ENCODE peak calls at places on chromosomes 4 and X, in six cellular contexts. G is HL-60, R is PC-3, S is pancreas, Y is transverse colon, M is keratinocyte. J is an unnamed sample.

GRCh38 chrX:77432998-77433397 is 14.2 kb upstream of the FGF16 start:
- DNase-seq in Y (no peak), S (no peak), R (no peak), G (no peak), M (no peak), J (no peak)

GRCh38 chr4:114626202-114626601 is 27.6 kb downstream of the UGT8 start:
- DNase-seq in S (no peak), R (no peak), G (no peak), Y (no peak), M (no peak), J (no peak)

GRCh38 chr4:36165256-36166005 is 78.9 kb downstream of the ARAP2 start:
- DNase-seq in R (no peak), S (no peak), Y (no peak), M (no peak), G (no peak), J (no peak)

GRCh38 chrX:133475521-133475920 is 60.2 kb upstream of the GPC4 start:
- DNase-seq in R (no peak), S (no peak), M (no peak), G (no peak), Y (no peak), J (no peak)

GRCh38 chrX:107324493-107325310 is 118.3 kb downstream of the DNAAF6 start:
- DNase-seq in S (peak; percentile 74), G (no peak), Y (no peak), M (no peak), R (peak; percentile 6), J (peak; percentile 63)

GRCh38 chr4:20338841-20339240 is 87.1 kb downstream of the SLIT2 start:
- DNase-seq in S (no peak), G (no peak), M (no peak), R (no peak), Y (no peak), J (no peak)

GRCh38 chr4:87525636-87526035 is 3.5 kb downstream of the SPARCL1 start:
- DNase-seq in G (no peak), M (no peak), Y (no peak), R (no peak), S (no peak), J (no peak)

GRCh38 chrX:154855256-154855655 is 20.8 kb upstream of the SMIM9 start:
- DNase-seq in M (no peak), G (no peak), S (no peak), Y (no peak), R (no peak), J (no peak)

GRCh38 chr4:72325215-72325614 is 243.8 kb downstream of the ADAMTS3 start:
- DNase-seq in S (no peak), R (peak; percentile 22), M (no peak), G (no peak), Y (no peak), J (no peak)

GRCh38 chrX:9882669-9883446 is 84.3 kb upstream of the CLDN34 start:
- DNase-seq in Y (no peak), G (no peak), S (no peak), M (no peak), R (no peak), J (peak; percentile 68)

GRCh38 chr4:13700196-13701140 is 72.9 kb upstream of the BOD1L1 start:
- DNase-seq in G (no peak), M (no peak), S (no peak), R (peak; percentile 92), Y (no peak), J (no peak)

GRCh38 chr4:121706595-121707021 is 9.8 kb upstream of the ANXA5 start:
- DNase-seq in S (no peak), G (no peak), M (no peak), Y (no peak), R (no peak), J (no peak)

GRCh38 chr4:53545942-53546581 is 45.2 kb downstream of the LNX1 start:
- DNase-seq in M (no peak), R (peak; percentile 19), G (no peak), S (no peak), Y (no peak), J (no peak)

GRCh38 chrX:68820476-68821110 is 8.2 kb upstream of the EFNB1 start:
- DNase-seq in S (no peak), G (no peak), R (no peak), Y (no peak), M (no peak), J (no peak)

GRCh38 chrX:105765691-105766090 is 56.6 kb upstream of the NRK start:
- DNase-seq in M (no peak), G (no peak), R (peak; percentile 4), Y (no peak), S (no peak), J (no peak)

GRCh38 chrX:49846004-49846403 is 16.9 kb downstream of the PAGE4 start:
- DNase-seq in S (no peak), Y (no peak), M (no peak), G (no peak), R (no peak), J (no peak)

GRCh38 chrX:71224969-71225368 is 1.9 kb downstream of the GJB1 start:
- DNase-seq in Y (no peak), R (no peak), S (no peak), G (no peak), M (no peak), J (no peak)

GRCh38 chr4:65265526-65265925 is 404.8 kb downstream of the EPHA5 start:
- DNase-seq in M (no peak), R (no peak), Y (no peak), G (no peak), S (no peak), J (no peak)

GRCh38 chr4:40990899-40991265 is 223.5 kb downstream of the APBB2 start:
- DNase-seq in S (no peak), Y (no peak), R (no peak), G (no peak), M (no peak), J (no peak)

GRCh38 chr4:109890076-109890475 is 22.6 kb upstream of the EGF start:
- DNase-seq in M (no peak), Y (no peak), R (no peak), S (no peak), G (no peak), J (no peak)

DNA sequence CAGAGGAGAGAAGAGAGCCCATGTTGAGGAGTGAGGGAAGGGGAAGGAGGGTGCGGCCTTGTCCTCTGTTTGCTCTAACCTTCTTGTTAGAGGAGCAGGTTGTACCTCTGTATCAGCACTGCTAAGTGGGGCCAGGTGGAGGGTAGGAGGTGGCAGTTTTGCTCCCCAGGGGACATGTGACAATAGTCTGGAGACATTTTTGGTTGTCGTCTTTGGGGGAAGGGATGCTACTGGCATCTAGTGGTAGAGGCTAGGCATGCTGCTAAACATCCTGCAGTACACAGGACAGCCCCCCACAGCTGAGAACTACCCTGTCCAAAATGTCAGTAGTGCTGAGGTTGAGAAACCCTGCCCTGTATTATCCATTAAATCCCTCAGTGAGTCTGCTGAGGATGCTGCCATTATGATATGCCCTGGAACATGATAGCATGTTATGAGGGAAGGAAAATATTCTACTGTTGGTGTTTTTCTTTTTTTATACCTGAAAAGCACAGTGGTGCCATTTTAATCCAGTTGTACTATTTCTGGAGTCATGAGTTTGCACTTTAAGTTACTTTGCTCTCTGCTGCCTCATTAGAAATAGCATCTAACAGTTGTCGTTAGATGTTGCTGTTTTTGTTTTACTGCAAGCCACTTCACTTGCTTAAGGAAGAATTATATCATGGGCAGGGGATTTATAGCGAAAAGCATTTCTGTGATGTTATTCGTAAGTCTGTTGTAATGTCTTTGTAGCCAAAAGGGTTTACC is 90.6 kb downstream of the LRP2BP start:
- DNase-seq in G (no peak), R (peak; percentile 59), M (no peak), Y (peak; percentile 16), S (no peak), J (peak; percentile 70)
- TF ChIP-seq CTCF in G (peak; percentile 20), R (peak; percentile 67), M (peak; percentile 21), Y (peak; percentile 20), S (no peak), J (peak; percentile 37)

DNA sequence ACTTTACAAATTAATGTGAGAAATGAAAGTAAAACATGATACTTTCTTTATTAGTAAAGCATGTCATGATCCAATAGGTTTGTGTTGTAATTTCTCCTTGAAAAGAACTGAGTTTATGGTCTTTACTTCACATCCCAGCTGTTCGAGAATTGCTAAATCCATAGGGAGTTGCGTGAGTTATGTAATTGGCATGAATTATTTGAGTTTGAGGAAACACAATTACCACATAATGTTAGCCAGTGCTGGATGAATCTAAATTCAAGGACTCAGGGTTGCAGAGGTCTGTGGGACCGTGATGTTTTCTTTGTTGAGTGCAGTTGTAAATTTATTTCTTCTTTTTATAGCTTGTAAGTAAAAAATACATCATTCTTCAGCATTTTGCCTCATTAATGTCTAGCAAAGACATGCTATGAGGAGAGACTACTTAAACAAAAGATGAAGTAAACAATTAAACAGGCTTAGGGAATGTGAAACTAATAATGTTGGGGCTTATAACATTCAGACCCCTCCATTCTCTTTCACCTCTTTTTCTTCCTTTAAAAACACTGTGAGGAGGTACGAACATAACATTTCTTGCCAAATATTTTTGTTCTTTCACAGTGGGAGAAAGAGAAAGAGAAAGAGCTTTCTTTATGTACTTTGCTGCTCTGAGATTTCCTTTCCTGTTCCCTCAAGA is 159.7 kb upstream of the ANK2 start:
- DNase-seq in R (no peak), G (no peak), M (no peak), Y (no peak), S (no peak), J (no peak)
- H3K4me3 ChIP-seq in R (no peak overlapping the region), G (no peak overlapping the region), M (no peak overlapping the region), Y (peak overlapping the region; percentile 6), S (no peak overlapping the region), J (peak overlapping the region; percentile 27)

GRCh38 chrX:29617276-29617675 is 598.1 kb upstream of the MAGEB2 start:
- DNase-seq in M (no peak), Y (no peak), G (no peak), S (no peak), R (peak; percentile 56), J (no peak)

DNA sequence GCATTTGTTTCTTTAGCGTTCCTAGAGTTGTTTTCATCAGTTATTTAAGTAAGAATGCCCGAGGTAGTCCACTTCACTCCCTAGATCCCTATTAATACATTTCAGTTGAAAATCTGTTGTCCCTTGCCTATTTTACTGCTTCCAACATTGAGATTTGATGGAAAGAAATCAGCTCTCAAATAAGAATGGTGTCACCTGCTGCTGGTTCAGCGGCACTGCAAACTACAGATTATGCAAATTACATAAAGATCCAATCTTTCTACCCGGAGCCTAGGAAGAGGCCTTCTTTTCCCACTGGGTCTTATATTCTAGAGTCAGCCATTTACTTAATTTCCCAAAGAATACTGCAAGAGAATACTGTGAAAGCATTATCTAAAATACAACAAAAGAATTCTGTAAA is 597.6 kb upstream of the MAGEB2 start:
- DNase-seq in R (peak; percentile 38), S (no peak), G (no peak), Y (no peak), M (no peak), J (no peak)
- TF ChIP-seq CTCF in R (peak; percentile 62), S (no peak), G (no peak), Y (no peak), M (no peak), J (no peak)

DNA sequence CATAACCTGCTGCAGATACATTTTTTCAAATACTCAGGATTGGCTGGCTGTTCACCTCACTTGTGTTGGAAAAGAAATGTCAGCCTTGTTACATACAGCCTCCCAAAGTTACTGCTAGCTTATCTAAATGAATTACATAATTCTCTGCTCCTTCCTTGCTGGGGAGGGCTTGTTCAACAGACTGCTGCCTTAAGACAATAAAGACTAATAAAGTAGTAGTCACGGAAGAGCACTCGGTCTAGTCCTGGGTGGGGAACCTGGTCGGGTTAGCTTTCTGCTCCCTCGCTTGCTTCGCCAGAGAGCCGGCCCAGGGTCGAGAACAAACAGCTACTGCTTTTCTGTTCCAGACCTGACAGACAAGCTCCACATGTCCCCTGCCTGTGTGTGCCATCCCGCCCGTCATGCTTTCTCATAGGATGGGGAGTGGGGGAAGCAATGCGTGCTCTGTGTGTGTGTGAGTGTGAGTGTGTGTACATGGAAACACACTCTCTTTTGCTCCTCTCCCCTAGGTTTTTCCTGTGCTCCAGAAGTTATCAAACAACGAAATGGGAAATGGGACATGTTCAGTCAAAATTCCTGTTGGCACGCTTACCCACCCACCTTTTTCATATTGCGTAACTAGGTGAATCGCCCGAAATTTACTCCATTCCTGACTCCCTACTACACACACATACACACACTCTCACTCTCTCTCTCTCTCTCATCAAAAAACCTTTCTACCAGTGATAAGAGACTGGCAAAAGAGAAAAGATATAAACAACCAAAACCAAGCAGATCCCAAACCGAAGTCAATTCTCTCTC is 1.4 kb downstream of the NPY1R start:
- DNase-seq in Y (peak; percentile 19), M (no peak), S (peak; percentile 39), G (no peak), R (no peak), J (no peak)
- H3K4me3 ChIP-seq in Y (peak overlapping the region; percentile 47), M (no peak overlapping the region), S (peak overlapping the region; percentile 55), G (no peak overlapping the region), R (peak overlapping the region; percentile 76), J (peak overlapping the region; percentile 50)